ENCODE peak calls at places on chromosomes 13 and 19, in seven cellular contexts. Y is fibroblast of mammary gland, J is pancreas, Z is psoas muscle, K is B cell, U is progenitor cell of endocrine pancreas, X is dorsolateral prefrontal cortex. O is an unnamed sample.

GRCh38 chr19:13022859-13023636 is 27.8 kb downstream of the NFIX start:
- DNase-seq in Y (peak; percentile 97), X (peak; percentile 71), Z (peak; percentile 87), U (no peak), K (no peak), J (peak; percentile 66), O (no peak)

GRCh38 chr19:16920816-16921529 is 32.2 kb downstream of the F2RL3 start:
- DNase-seq in Z (peak; percentile 43), K (no peak), X (no peak), Y (peak; percentile 91), U (no peak), J (no peak), O (no peak)

GRCh38 chr19:2139385-2140192 is 11.8 kb downstream of the AP3D1 start:
- DNase-seq in U (no peak), J (no peak), Y (no peak), Z (no peak), X (no peak), K (no peak), O (no peak)

GRCh38 chr19:7857727-7858701 is 16.2 kb downstream of the PRR36 start:
- DNase-seq in K (no peak), Z (no peak), U (no peak), Y (no peak), J (no peak), X (no peak), O (peak; percentile 48)

GRCh38 chr13:20702945-20703784 is at the start of gene IL17D:
- DNase-seq in Y (no peak), K (no peak), Z (peak; percentile 33), X (no peak), J (no peak), U (peak; percentile 33), O (peak; percentile 33)

GRCh38 chr13:21557995-21558394 is 46.0 kb downstream of the MICU2 start:
- DNase-seq in J (no peak), U (no peak), Y (peak; percentile 34), Z (no peak), X (no peak), K (no peak), O (no peak)

GRCh38 chr19:53034948-53035675 is 9.4 kb upstream of the ERVV-2 start:
- DNase-seq in K (no peak), Y (no peak), U (no peak), J (no peak), X (no peak), Z (no peak), O (no peak)

GRCh38 chr19:19308373-19308772 is 11.9 kb downstream of the SUGP1 start:
- DNase-seq in Y (no peak), Z (no peak), J (no peak), K (no peak), U (no peak), X (no peak), O (no peak)

GRCh38 chr13:40116008-40116407 is 460.5 kb downstream of the COG6 start:
- DNase-seq in J (no peak), Z (no peak), K (peak; percentile 61), Y (peak; percentile 96), X (no peak), U (no peak), O (no peak)

GRCh38 chr13:48199404-48199991 is 33.5 kb upstream of the ITM2B start:
- DNase-seq in J (no peak), Z (no peak), Y (no peak), K (no peak), U (no peak), X (no peak), O (no peak)

GRCh38 chr19:17576758-17577532 is 21.5 kb downstream of the COLGALT1 start:
- DNase-seq in U (peak; percentile 43), Y (peak; percentile 44), Z (no peak), K (no peak), X (no peak), J (no peak), O (peak; percentile 54)

GRCh38 chr19:1112254-1113208 is 8.7 kb downstream of the GPX4 start:
- DNase-seq in X (no peak), J (no peak), K (no peak), Y (peak; percentile 34), U (no peak), Z (peak; percentile 68), O (no peak)

GRCh38 chr13:110109910-110110309 is 197.0 kb downstream of the COL4A1 start:
- DNase-seq in Z (peak; percentile 87), U (no peak), Y (peak; percentile 96), K (no peak), J (no peak), X (no peak), O (no peak)

GRCh38 chr13:30312859-30313258 is 5.5 kb upstream of the KATNAL1 start:
- DNase-seq in Y (no peak), K (no peak), Z (no peak), J (no peak), U (no peak), X (no peak), O (no peak)

GRCh38 chr13:98890186-98890585 is 87.7 kb downstream of the DOCK9 start:
- DNase-seq in U (no peak), Y (peak; percentile 99), J (no peak), X (peak; percentile 39), Z (peak; percentile 31), K (no peak), O (no peak)

GRCh38 chr13:113105032-113105993 is at the start of gene F7:
- DNase-seq in J (no peak), U (no peak), K (no peak), X (no peak), Y (no peak), Z (no peak), O (no peak)

GRCh38 chr19:58182577-58182988 is 278 bp upstream of the ZNF274 start:
- DNase-seq in J (no peak), K (peak; percentile 94), X (no peak), Y (no peak), U (no peak), Z (no peak), O (no peak)

GRCh38 chr13:99756281-99756680 is 215.3 kb downstream of the ZIC5 start:
- DNase-seq in K (no peak), Y (no peak), X (no peak), J (no peak), U (no peak), Z (no peak), O (no peak)

GRCh38 chr13:20945952-20946383 is 43.4 kb upstream of the XPO4 start:
- DNase-seq in J (no peak), Y (no peak), K (no peak), U (no peak), X (no peak), Z (peak; percentile 19), O (no peak)

GRCh38 chr13:82011355-82011754 is 1670.4 kb upstream of the SPRY2 start:
- DNase-seq in X (no peak), K (no peak), Z (no peak), U (no peak), J (no peak), Y (no peak), O (no peak)

GRCh38 chr13:63288576-63288975 is 1872.9 kb upstream of the PCDH20 start:
- DNase-seq in K (no peak), Z (no peak), X (no peak), J (no peak), Y (no peak), U (no peak), O (no peak)

GRCh38 chr13:59303433-59303832 is 860.3 kb downstream of the DIAPH3 start:
- DNase-seq in Z (no peak), U (no peak), K (no peak), J (no peak), Y (no peak), X (no peak), O (no peak)

GRCh38 chr19:5805465-5806132 is 732 bp downstream of the NRTN start:
- DNase-seq in K (peak; percentile 63), X (no peak), Y (no peak), J (peak; percentile 75), Z (no peak), U (peak; percentile 84), O (peak; percentile 94)
- TF ChIP-seq CTCF in K (peak; percentile 71), X (peak; percentile 50), Y (peak; percentile 52), J (peak; percentile 81), Z (peak; percentile 29), U (peak; percentile 80), O (peak; percentile 83)

GRCh38 chr13:107866007-107866665 is 349.2 kb downstream of the LIG4 start:
- DNase-seq in J (no peak), Z (no peak), U (peak; percentile 30), K (no peak), Y (no peak), X (no peak), O (peak; percentile 36)
- TF ChIP-seq CTCF in J (no peak), Z (no peak), U (no peak), K (no peak), Y (no peak), X (no peak), O (no peak)

GRCh38 chr19:56199686-56200085 is 2.1 kb upstream of the ZSCAN5B start:
- DNase-seq in U (no peak), Y (no peak), K (no peak), Z (no peak), X (no peak), J (no peak), O (no peak)

GRCh38 chr19:56201973-56202372 is at the start of gene ZSCAN5C:
- DNase-seq in Z (no peak), X (no peak), J (no peak), Y (no peak), U (no peak), K (no peak), O (no peak)
- TF ChIP-seq CTCF in Z (no peak), X (no peak), J (no peak), Y (no peak), U (no peak), K (no peak), O (no peak)

GRCh38 chr19:5864725-5865486 is 5.4 kb downstream of the FUT5 start:
- DNase-seq in Z (no peak), U (no peak), J (no peak), Y (no peak), K (no peak), X (no peak), O (no peak)
- TF ChIP-seq CTCF in Z (no peak), U (peak; percentile 32), J (no peak), Y (no peak), K (no peak), X (peak; percentile 14), O (peak; percentile 40)

DNA sequence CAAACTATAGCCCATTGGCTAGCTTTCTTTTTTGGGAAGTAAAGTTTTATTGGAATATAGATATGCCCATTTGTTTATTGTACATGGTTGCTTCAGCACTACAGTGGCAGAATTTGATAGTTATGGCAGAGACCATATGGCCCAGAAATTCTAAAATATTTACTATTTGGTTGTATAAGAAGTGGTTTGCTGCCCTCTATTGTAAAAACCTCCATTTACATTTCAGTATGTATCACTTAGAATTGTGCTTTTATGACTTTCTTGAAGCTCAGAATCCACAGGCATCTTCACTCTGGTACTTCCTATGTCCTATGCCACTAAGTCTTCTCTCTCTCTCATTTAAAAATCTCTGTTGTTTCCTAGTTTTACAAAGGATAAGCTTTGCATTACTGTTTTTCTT is 37.7 kb downstream of the DLEU7 start:
- DNase-seq in K (no peak), J (no peak), Z (no peak), Y (peak; percentile 32), U (no peak), X (no peak), O (no peak)
- TF ChIP-seq CTCF in K (no peak), J (no peak), Z (no peak), Y (no peak), U (no peak), X (no peak), O (peak; percentile 28)

GRCh38 chr19:47794526-47794925 is 9.8 kb downstream of the TPRX1 start:
- DNase-seq in J (no peak), Z (no peak), X (no peak), Y (no peak), U (no peak), K (no peak), O (no peak)
- TF ChIP-seq CTCF in J (no peak), Z (no peak), X (no peak), Y (no peak), U (no peak), K (no peak), O (no peak)

O was measured in neural crest cell.